ENCODE peak calls at places on chromosomes 1 and 21, in four cellular contexts. One of them, this sample, is unnamed.

GRCh38 chr1:91687452-91687851 is 186.8 kb downstream of the CDC7 start:
- DNase-seq in stimulated activated CD8-positive, alpha-beta memory T cell treated with anti-CD3 and anti-CD28 coated beads, Interleukin-15, amount 100 ng/mL, for 4 hours: no peak
- DNase-seq in AG10803: no peak
- DNase-seq in WERI-Rb-1: no peak
- DNase-seq in this sample: peak

GRCh38 chr21:32569261-32570230 is 15.8 kb downstream of the TCP10L start:
- DNase-seq in stimulated activated CD8-positive, alpha-beta memory T cell treated with anti-CD3 and anti-CD28 coated beads, Interleukin-15, amount 100 ng/mL, for 4 hours: peak
- DNase-seq in AG10803: peak
- DNase-seq in WERI-Rb-1: peak
- DNase-seq in this sample: peak

GRCh38 chr1:14255711-14256110 is 342.8 kb upstream of the KAZN start:
- DNase-seq in stimulated activated CD8-positive, alpha-beta memory T cell treated with anti-CD3 and anti-CD28 coated beads, Interleukin-15, amount 100 ng/mL, for 4 hours: no peak
- DNase-seq in AG10803: peak
- DNase-seq in WERI-Rb-1: no peak
- DNase-seq in this sample: no peak

GRCh38 chr1:203631349-203631748 is 4.7 kb downstream of the ATP2B4 start:
- DNase-seq in stimulated activated CD8-positive, alpha-beta memory T cell treated with anti-CD3 and anti-CD28 coated beads, Interleukin-15, amount 100 ng/mL, for 4 hours: no peak
- DNase-seq in AG10803: no peak
- DNase-seq in WERI-Rb-1: no peak
- DNase-seq in this sample: no peak

GRCh38 chr1:86517336-86517735 is 29.5 kb upstream of the CLCA4 start:
- DNase-seq in stimulated activated CD8-positive, alpha-beta memory T cell treated with anti-CD3 and anti-CD28 coated beads, Interleukin-15, amount 100 ng/mL, for 4 hours: no peak
- DNase-seq in AG10803: no peak
- DNase-seq in WERI-Rb-1: no peak
- DNase-seq in this sample: no peak

GRCh38 chr1:42170779-42171621 is 6.5 kb upstream of the GUCA2A start:
- DNase-seq in stimulated activated CD8-positive, alpha-beta memory T cell treated with anti-CD3 and anti-CD28 coated beads, Interleukin-15, amount 100 ng/mL, for 4 hours: no peak
- DNase-seq in AG10803: no peak
- DNase-seq in WERI-Rb-1: peak
- DNase-seq in this sample: peak

GRCh38 chr21:41709965-41710822 is 56.7 kb downstream of the RIPK4 start:
- DNase-seq in stimulated activated CD8-positive, alpha-beta memory T cell treated with anti-CD3 and anti-CD28 coated beads, Interleukin-15, amount 100 ng/mL, for 4 hours: no peak
- DNase-seq in AG10803: no peak
- DNase-seq in WERI-Rb-1: no peak
- DNase-seq in this sample: no peak

GRCh38 chr1:205344010-205344808 is 12.5 kb downstream of the KLHDC8A start:
- DNase-seq in stimulated activated CD8-positive, alpha-beta memory T cell treated with anti-CD3 and anti-CD28 coated beads, Interleukin-15, amount 100 ng/mL, for 4 hours: peak
- DNase-seq in AG10803: no peak
- DNase-seq in WERI-Rb-1: no peak
- DNase-seq in this sample: peak

GRCh38 chr1:94898486-94899385 is 28.2 kb downstream of the CNN3 start:
- DNase-seq in stimulated activated CD8-positive, alpha-beta memory T cell treated with anti-CD3 and anti-CD28 coated beads, Interleukin-15, amount 100 ng/mL, for 4 hours: no peak
- DNase-seq in AG10803: peak
- DNase-seq in WERI-Rb-1: no peak
- DNase-seq in this sample: no peak

GRCh38 chr1:12075195-12076114 is 12.4 kb downstream of the TNFRSF8 start:
- DNase-seq in stimulated activated CD8-positive, alpha-beta memory T cell treated with anti-CD3 and anti-CD28 coated beads, Interleukin-15, amount 100 ng/mL, for 4 hours: no peak
- DNase-seq in AG10803: peak
- DNase-seq in WERI-Rb-1: no peak
- DNase-seq in this sample: no peak

GRCh38 chr1:210505601-210506564 is 177.2 kb downstream of the HHAT start:
- DNase-seq in stimulated activated CD8-positive, alpha-beta memory T cell treated with anti-CD3 and anti-CD28 coated beads, Interleukin-15, amount 100 ng/mL, for 4 hours: no peak
- DNase-seq in AG10803: no peak
- DNase-seq in WERI-Rb-1: no peak
- DNase-seq in this sample: no peak

GRCh38 chr1:64474639-64475038 is 4.7 kb downstream of the CACHD1 start:
- DNase-seq in stimulated activated CD8-positive, alpha-beta memory T cell treated with anti-CD3 and anti-CD28 coated beads, Interleukin-15, amount 100 ng/mL, for 4 hours: no peak
- DNase-seq in AG10803: peak
- DNase-seq in WERI-Rb-1: no peak
- DNase-seq in this sample: no peak

GRCh38 chr1:180163044-180163443 is 8.4 kb downstream of the QSOX1 start:
- DNase-seq in stimulated activated CD8-positive, alpha-beta memory T cell treated with anti-CD3 and anti-CD28 coated beads, Interleukin-15, amount 100 ng/mL, for 4 hours: no peak
- DNase-seq in AG10803: no peak
- DNase-seq in WERI-Rb-1: no peak
- DNase-seq in this sample: no peak

GRCh38 chr1:43267291-43267805 is 2.4 kb upstream of the TMEM125 start:
- DNase-seq in stimulated activated CD8-positive, alpha-beta memory T cell treated with anti-CD3 and anti-CD28 coated beads, Interleukin-15, amount 100 ng/mL, for 4 hours: no peak
- DNase-seq in AG10803: peak
- DNase-seq in WERI-Rb-1: no peak
- DNase-seq in this sample: no peak

GRCh38 chr1:51708911-51709760 is 92.2 kb downstream of the OSBPL9 start:
- DNase-seq in stimulated activated CD8-positive, alpha-beta memory T cell treated with anti-CD3 and anti-CD28 coated beads, Interleukin-15, amount 100 ng/mL, for 4 hours: no peak
- DNase-seq in AG10803: no peak
- DNase-seq in WERI-Rb-1: no peak
- DNase-seq in this sample: no peak

GRCh38 chr21:45251635-45252447 is 35.9 kb downstream of the POFUT2 start:
- DNase-seq in stimulated activated CD8-positive, alpha-beta memory T cell treated with anti-CD3 and anti-CD28 coated beads, Interleukin-15, amount 100 ng/mL, for 4 hours: no peak
- DNase-seq in AG10803: no peak
- DNase-seq in WERI-Rb-1: no peak
- DNase-seq in this sample: no peak

GRCh38 chr1:79373481-79374132 is 367.1 kb upstream of the ADGRL4 start:
- DNase-seq in stimulated activated CD8-positive, alpha-beta memory T cell treated with anti-CD3 and anti-CD28 coated beads, Interleukin-15, amount 100 ng/mL, for 4 hours: no peak
- DNase-seq in AG10803: peak
- DNase-seq in WERI-Rb-1: no peak
- DNase-seq in this sample: no peak

GRCh38 chr1:60972841-60973364 is 109.5 kb upstream of the NFIA start:
- DNase-seq in stimulated activated CD8-positive, alpha-beta memory T cell treated with anti-CD3 and anti-CD28 coated beads, Interleukin-15, amount 100 ng/mL, for 4 hours: no peak
- DNase-seq in AG10803: peak
- DNase-seq in WERI-Rb-1: no peak
- DNase-seq in this sample: no peak

GRCh38 chr21:38712076-38712475 is 93.7 kb upstream of the ETS2 start:
- DNase-seq in stimulated activated CD8-positive, alpha-beta memory T cell treated with anti-CD3 and anti-CD28 coated beads, Interleukin-15, amount 100 ng/mL, for 4 hours: no peak
- DNase-seq in AG10803: peak
- DNase-seq in WERI-Rb-1: peak
- DNase-seq in this sample: peak

GRCh38 chr1:244236721-244237120 is 185.6 kb downstream of the ZBTB18 start:
- DNase-seq in stimulated activated CD8-positive, alpha-beta memory T cell treated with anti-CD3 and anti-CD28 coated beads, Interleukin-15, amount 100 ng/mL, for 4 hours: no peak
- DNase-seq in AG10803: no peak
- DNase-seq in WERI-Rb-1: no peak
- DNase-seq in this sample: no peak

GRCh38 chr1:225911207-225912130 is 12.6 kb downstream of the PYCR2 start:
- DNase-seq in stimulated activated CD8-positive, alpha-beta memory T cell treated with anti-CD3 and anti-CD28 coated beads, Interleukin-15, amount 100 ng/mL, for 4 hours: no peak
- DNase-seq in AG10803: peak
- DNase-seq in WERI-Rb-1: no peak
- DNase-seq in this sample: no peak

GRCh38 chr1:214280386-214281029 is 451 bp upstream of the SMYD2 start:
- DNase-seq in stimulated activated CD8-positive, alpha-beta memory T cell treated with anti-CD3 and anti-CD28 coated beads, Interleukin-15, amount 100 ng/mL, for 4 hours: no peak
- DNase-seq in AG10803: peak
- DNase-seq in WERI-Rb-1: peak
- DNase-seq in this sample: peak

GRCh38 chr1:100706861-100707260 is 12.7 kb upstream of the VCAM1 start:
- DNase-seq in stimulated activated CD8-positive, alpha-beta memory T cell treated with anti-CD3 and anti-CD28 coated beads, Interleukin-15, amount 100 ng/mL, for 4 hours: no peak
- DNase-seq in AG10803: no peak
- DNase-seq in WERI-Rb-1: no peak
- DNase-seq in this sample: no peak

GRCh38 chr1:244302889-244303609 is 148.7 kb downstream of the ADSS2 start:
- DNase-seq in stimulated activated CD8-positive, alpha-beta memory T cell treated with anti-CD3 and anti-CD28 coated beads, Interleukin-15, amount 100 ng/mL, for 4 hours: no peak
- DNase-seq in AG10803: peak
- DNase-seq in WERI-Rb-1: no peak
- DNase-seq in this sample: no peak

GRCh38 chr21:40507978-40508377 is 339.0 kb downstream of the DSCAM start:
- DNase-seq in stimulated activated CD8-positive, alpha-beta memory T cell treated with anti-CD3 and anti-CD28 coated beads, Interleukin-15, amount 100 ng/mL, for 4 hours: no peak
- DNase-seq in AG10803: peak
- DNase-seq in WERI-Rb-1: no peak
- DNase-seq in this sample: no peak

GRCh38 chr1:3928622-3929021 is 28.6 kb upstream of the C1orf174 start:
- DNase-seq in stimulated activated CD8-positive, alpha-beta memory T cell treated with anti-CD3 and anti-CD28 coated beads, Interleukin-15, amount 100 ng/mL, for 4 hours: no peak
- DNase-seq in AG10803: no peak
- DNase-seq in WERI-Rb-1: no peak
- DNase-seq in this sample: peak

GRCh38 chr1:228149341-228150020 is at the start of gene GJC2:
- DNase-seq in stimulated activated CD8-positive, alpha-beta memory T cell treated with anti-CD3 and anti-CD28 coated beads, Interleukin-15, amount 100 ng/mL, for 4 hours: no peak
- DNase-seq in AG10803: peak
- DNase-seq in WERI-Rb-1: peak
- DNase-seq in this sample: peak

GRCh38 chr1:24921938-24922662 is 8.0 kb downstream of the RUNX3 start:
- DNase-seq in stimulated activated CD8-positive, alpha-beta memory T cell treated with anti-CD3 and anti-CD28 coated beads, Interleukin-15, amount 100 ng/mL, for 4 hours: no peak
- DNase-seq in AG10803: no peak
- DNase-seq in WERI-Rb-1: no peak
- DNase-seq in this sample: no peak

GRCh38 chr1:98121661-98122060 is 200.8 kb upstream of the DPYD start:
- DNase-seq in stimulated activated CD8-positive, alpha-beta memory T cell treated with anti-CD3 and anti-CD28 coated beads, Interleukin-15, amount 100 ng/mL, for 4 hours: no peak
- DNase-seq in AG10803: peak
- DNase-seq in WERI-Rb-1: no peak
- DNase-seq in this sample: no peak

GRCh38 chr21:43305811-43306311 is 121.1 kb downstream of the SIK1 start:
- DNase-seq in stimulated activated CD8-positive, alpha-beta memory T cell treated with anti-CD3 and anti-CD28 coated beads, Interleukin-15, amount 100 ng/mL, for 4 hours: no peak
- DNase-seq in AG10803: no peak
- DNase-seq in WERI-Rb-1: no peak
- DNase-seq in this sample: no peak

This sample was measured in NCI-H82.